ENCODE peak calls at places on chromosomes 12 and 14, in eight cellular contexts. Q, Z, A, J, D, T, N and P are unnamed samples.

GRCh38 chr12:68622250-68622649 is 11.6 kb downstream of the RAP1B start:
- DNase-seq in J (no peak), N (no peak), Z (no peak), T (no peak), D (no peak), Q (no peak), A (no peak), P (no peak)

GRCh38 chr12:116303076-116303465 is 25.6 kb upstream of the MED13L start:
- DNase-seq in T (no peak), D (no peak), N (no peak), Q (no peak), J (no peak), A (no peak), Z (no peak), P (no peak)

GRCh38 chr14:101504096-101504948 is 57.0 kb upstream of the DIO3 start:
- DNase-seq in Q (no peak), Z (no peak), D (no peak), J (no peak), A (no peak), T (no peak), N (no peak), P (peak)

GRCh38 chr12:129911437-129912049 is 7.7 kb upstream of the TMEM132D start:
- DNase-seq in D (no peak), N (no peak), T (no peak), Q (peak), Z (peak), A (no peak), J (no peak), P (no peak)

GRCh38 chr14:95303107-95303506 is 16.6 kb downstream of the CLMN start:
- DNase-seq in D (no peak), Q (peak), T (no peak), J (no peak), A (no peak), N (no peak), Z (no peak), P (no peak)

GRCh38 chr12:108381793-108382436 is 42.8 kb upstream of the CMKLR1 start:
- DNase-seq in Q (no peak), J (no peak), D (no peak), A (no peak), Z (no peak), N (peak), T (no peak), P (no peak)

GRCh38 chr12:86551146-86551571 is 295.0 kb upstream of the MGAT4C start:
- DNase-seq in Q (no peak), T (no peak), Z (no peak), J (no peak), D (no peak), N (no peak), A (peak), P (peak)

GRCh38 chr12:6049992-6050391 is 74.5 kb downstream of the VWF start:
- DNase-seq in T (no peak), D (no peak), J (no peak), Z (no peak), A (no peak), Q (no peak), N (no peak), P (no peak)

GRCh38 chr12:131164096-131164872 is 210.6 kb downstream of the ADGRD1 start:
- DNase-seq in A (no peak), D (no peak), N (no peak), J (no peak), Q (no peak), Z (no peak), T (no peak), P (no peak)

GRCh38 chr12:28963554-28963953 is 185.5 kb upstream of the FAR2 start:
- DNase-seq in N (peak), J (no peak), T (no peak), Z (no peak), A (no peak), D (no peak), Q (no peak), P (no peak)

GRCh38 chr12:20024194-20024593 is 344.1 kb upstream of the PDE3A start:
- DNase-seq in N (peak), D (no peak), Z (no peak), A (no peak), T (no peak), J (no peak), Q (no peak), P (no peak)

GRCh38 chr12:5705791-5706190 is 239.3 kb downstream of the ANO2 start:
- DNase-seq in T (no peak), A (no peak), Q (no peak), D (no peak), J (no peak), N (no peak), Z (no peak), P (no peak)

GRCh38 chr14:78848234-78848820 is 678.2 kb downstream of the NRXN3 start:
- DNase-seq in A (peak), T (no peak), Z (no peak), D (peak), N (peak), Q (peak), J (no peak), P (no peak)

GRCh38 chr12:13257356-13257875 is 60.9 kb downstream of the EMP1 start:
- DNase-seq in D (no peak), T (no peak), A (no peak), J (no peak), Z (no peak), Q (no peak), N (no peak), P (no peak)

GRCh38 chr14:64953661-64954060 is 11.1 kb upstream of the GPX2 start:
- DNase-seq in T (no peak), Q (no peak), A (no peak), D (no peak), N (no peak), J (no peak), Z (no peak), P (no peak)

GRCh38 chr12:8154526-8154925 is 2.3 kb upstream of the ZNF705A start:
- DNase-seq in T (no peak), D (no peak), Z (no peak), Q (no peak), J (no peak), A (no peak), N (no peak), P (no peak)

GRCh38 chr12:26280869-26281268 is 85.5 kb downstream of the SSPN start:
- DNase-seq in Z (no peak), D (no peak), T (no peak), N (no peak), J (no peak), A (no peak), Q (no peak), P (no peak)

GRCh38 chr14:73393375-73393774 is 65.0 kb downstream of the NUMB start:
- DNase-seq in A (no peak), J (no peak), N (peak), Q (no peak), Z (no peak), D (no peak), T (no peak), P (no peak)

GRCh38 chr12:64912501-64912900 is 88.1 kb downstream of the TBC1D30 start:
- DNase-seq in N (no peak), T (no peak), J (no peak), D (no peak), A (peak), Q (no peak), Z (no peak), P (peak)